ENCODE peak calls at places on chromosomes 5 and 9, in nine cellular contexts. U, S, I, G, D, C, H, E and Y are unnamed samples.

GRCh38 chr9:16652511-16653101 is 217.9 kb downstream of the BNC2 start:
- DNase-seq in S (no peak), G (no peak), H (no peak), D (peak; percentile 72), U (no peak), C (no peak), I (no peak), E (no peak), Y (no peak)

GRCh38 chr9:114484854-114485443 is 20.3 kb downstream of the WHRN start:
- DNase-seq in I (no peak), C (no peak), D (peak; percentile 64), U (no peak), H (peak; percentile 82), E (no peak), G (no peak), S (peak; percentile 74), Y (no peak)

GRCh38 chr5:148042920-148043319 is 20.9 kb upstream of the SPINK5 start:
- DNase-seq in S (no peak), D (no peak), E (no peak), I (no peak), G (no peak), U (no peak), C (no peak), H (no peak), Y (no peak)

GRCh38 chr9:98457696-98458370 is 202.4 kb upstream of the TBC1D2 start:
- DNase-seq in G (no peak), E (no peak), I (no peak), H (peak; percentile 72), D (no peak), U (no peak), S (no peak), C (no peak), Y (no peak)

GRCh38 chr5:84228266-84228665 is 156.4 kb downstream of the EDIL3 start:
- DNase-seq in U (no peak), S (no peak), D (no peak), I (no peak), G (no peak), C (no peak), H (no peak), E (no peak), Y (no peak)

GRCh38 chr9:107338911-107339659 is 56.0 kb downstream of the RAD23B start:
- DNase-seq in G (no peak), H (no peak), I (no peak), E (no peak), D (no peak), C (no peak), S (no peak), U (no peak), Y (no peak)

GRCh38 chr9:123225995-123226394 is 42.4 kb downstream of the STRBP start:
- DNase-seq in G (no peak), I (no peak), U (no peak), C (no peak), S (no peak), D (no peak), H (peak; percentile 49), E (no peak), Y (no peak)

GRCh38 chr9:119803679-119804078 is 434.4 kb upstream of the BRINP1 start:
- DNase-seq in I (no peak), S (no peak), C (no peak), H (no peak), E (no peak), G (no peak), D (no peak), U (no peak), Y (no peak)

GRCh38 chr5:172846677-172847076 is 12.6 kb downstream of the ERGIC1 start:
- DNase-seq in D (no peak), C (no peak), I (no peak), S (no peak), G (no peak), H (no peak), E (no peak), U (no peak), Y (no peak)

GRCh38 chr9:129289131-129289731 is 111.2 kb upstream of the IER5L start:
- DNase-seq in H (no peak), D (no peak), U (no peak), C (no peak), I (no peak), S (no peak), G (peak; percentile 30), E (peak; percentile 50), Y (no peak)

GRCh38 chr5:173613433-173614144 is 2.9 kb downstream of the BOD1 start:
- DNase-seq in U (no peak), G (no peak), D (no peak), H (no peak), I (no peak), S (no peak), C (no peak), E (no peak), Y (no peak)

GRCh38 chr5:157464518-157465171 is 4.6 kb downstream of the NIPAL4 start:
- DNase-seq in C (no peak), U (peak; percentile 45), I (peak; percentile 69), H (peak; percentile 84), D (peak; percentile 90), G (peak; percentile 77), S (no peak), E (peak; percentile 82), Y (peak; percentile 87)

GRCh38 chr5:56681346-56681745 is 134.0 kb upstream of the MAP3K1 start:
- DNase-seq in I (no peak), H (peak; percentile 42), C (no peak), U (peak; percentile 57), G (no peak), D (no peak), E (no peak), S (no peak), Y (no peak)

GRCh38 chr9:89912605-89912953 is 307.8 kb downstream of the GADD45G start:
- DNase-seq in S (no peak), H (no peak), I (no peak), C (no peak), E (no peak), G (peak; percentile 21), D (no peak), U (no peak), Y (no peak)

GRCh38 chr5:89308606-89309040 is 425.6 kb upstream of the MEF2C start:
- DNase-seq in G (no peak), D (no peak), H (no peak), S (no peak), C (no peak), E (no peak), U (no peak), I (no peak), Y (no peak)

GRCh38 chr5:139880416-139881144 is 85.0 kb downstream of the PSD2 start:
- DNase-seq in E (no peak), U (no peak), C (no peak), H (no peak), I (no peak), G (no peak), D (no peak), S (no peak), Y (no peak)

GRCh38 chr9:21081999-21082398 is 4.3 kb upstream of the IFNB1 start:
- DNase-seq in H (no peak), S (peak; percentile 27), U (no peak), D (no peak), I (no peak), E (no peak), C (peak; percentile 88), G (no peak), Y (no peak)

GRCh38 chr5:144697847-144698262 is 527.2 kb downstream of the KCTD16 start:
- DNase-seq in H (peak; percentile 98), D (peak; percentile 96), G (no peak), S (no peak), I (no peak), C (no peak), U (peak; percentile 91), E (no peak), Y (no peak)

GRCh38 chr9:138042640-138043039 is 165.1 kb downstream of the CACNA1B start:
- DNase-seq in H (no peak), S (no peak), U (no peak), E (no peak), D (no peak), G (no peak), C (no peak), I (no peak), Y (no peak)

DNA sequence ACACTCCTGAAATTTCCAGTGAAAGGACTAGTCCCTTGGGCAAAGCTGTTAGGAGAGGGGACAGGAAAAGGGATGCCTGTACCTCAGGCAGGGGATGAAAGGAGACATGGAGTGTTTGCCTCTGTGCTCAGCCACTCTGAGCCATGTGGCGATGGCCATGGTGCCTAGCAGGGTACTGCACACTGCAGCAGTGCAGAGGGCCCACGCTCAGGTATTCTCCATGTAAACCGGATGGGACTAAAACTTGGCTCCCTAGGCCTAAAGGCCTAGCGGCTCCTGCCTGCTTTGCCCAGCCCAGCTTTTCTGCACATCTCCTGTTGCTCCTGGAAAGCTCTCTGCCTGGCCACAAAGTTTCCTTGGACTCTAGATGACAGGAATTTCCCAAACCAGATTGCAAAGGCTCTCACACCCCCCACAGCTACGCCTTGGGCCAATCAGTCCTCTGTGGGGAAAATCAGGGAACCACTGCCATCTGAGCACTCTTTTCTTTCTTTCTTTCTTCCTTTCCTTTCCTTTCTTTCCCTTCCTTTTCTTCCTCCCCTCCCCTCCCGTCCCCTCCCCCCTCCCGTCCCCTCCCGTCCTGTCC is 44.3 kb downstream of the HABP4 start:
- DNase-seq in U (no peak), H (peak; percentile 25), E (no peak), S (no peak), C (no peak), I (no peak), G (no peak), D (no peak), Y (no peak)
- H3K4me3 ChIP-seq in U (no peak overlapping the region), H (no peak overlapping the region), E (no peak overlapping the region), S (no peak overlapping the region), C (no peak overlapping the region), I (no peak overlapping the region), G (no peak overlapping the region), D (no peak overlapping the region), Y (no peak overlapping the region)

GRCh38 chr5:1931590-1932138 is 48.9 kb upstream of the IRX4 start:
- DNase-seq in S (no peak), E (peak; percentile 80), U (no peak), C (no peak), I (no peak), H (no peak), G (no peak), D (no peak), Y (peak; percentile 67)
- H3K4me3 ChIP-seq in S (no peak overlapping the region), E (peak overlapping the region; percentile 48), U (no peak overlapping the region), C (no peak overlapping the region), I (no peak overlapping the region), H (no peak overlapping the region), G (peak overlapping the region; percentile 57), D (no peak overlapping the region), Y (peak overlapping the region; percentile 32)

DNA sequence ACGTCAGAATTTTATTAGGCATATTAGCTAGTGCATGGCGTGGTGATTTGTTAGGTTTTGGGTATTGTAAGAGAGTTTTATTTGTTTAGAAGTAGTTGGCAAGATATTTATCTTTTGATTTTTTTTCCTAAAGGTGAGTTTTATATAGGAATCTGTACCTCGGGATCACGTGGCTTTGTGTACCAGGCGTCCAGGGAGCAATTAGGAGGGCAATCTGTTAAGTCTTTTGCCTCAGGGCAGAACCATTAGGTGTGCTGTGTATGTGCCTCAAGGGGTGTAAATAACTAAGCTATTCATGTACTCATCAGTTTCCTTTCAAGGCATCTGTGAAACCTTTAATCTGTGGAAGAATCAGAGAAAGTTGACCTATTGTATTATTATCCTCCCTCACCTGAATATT is 39.4 kb downstream of the ZSWIM6 start:
- DNase-seq in C (no peak), U (no peak), I (no peak), E (no peak), H (no peak), D (no peak), S (no peak), G (no peak), Y (no peak)
- H3K4me3 ChIP-seq in C (no peak overlapping the region), U (no peak overlapping the region), I (no peak overlapping the region), E (no peak overlapping the region), H (no peak overlapping the region), D (no peak overlapping the region), S (no peak overlapping the region), G (no peak overlapping the region), Y (no peak overlapping the region)

GRCh38 chr5:5270958-5271605 is 131.0 kb downstream of the ADAMTS16 start:
- DNase-seq in D (peak; percentile 84), H (peak; percentile 92), I (peak; percentile 82), E (no peak), G (peak; percentile 70), C (no peak), U (peak; percentile 28), S (peak; percentile 38), Y (peak; percentile 99)
- H3K4me3 ChIP-seq in D (peak overlapping the region; percentile 22), H (peak overlapping the region; percentile 56), I (peak overlapping the region; percentile 14), E (no peak overlapping the region), G (peak overlapping the region; percentile 15), C (no peak overlapping the region), U (peak overlapping the region; percentile 20), S (no peak overlapping the region), Y (no peak overlapping the region)